ENCODE peak calls at places on chromosomes 2 and 18, in eight cellular contexts. One of them, this sample, is unnamed.

GRCh38 chr2:166573393-166573792 is 79.3 kb upstream of the SCN7A start:
- DNase-seq in foreskin fibroblast: peak
- DNase-seq in kidney epithelial cell: peak
- DNase-seq in mammary epithelial cell: no peak
- DNase-seq in MM.1S: no peak
- DNase-seq in bronchial epithelial cell: peak
- DNase-seq in choroid plexus epithelial cell: peak
- DNase-seq in left ventricle myocardium inferior: no peak
- DNase-seq in this sample: no peak

GRCh38 chr2:128775401-128776285 is 457.0 kb upstream of the HS6ST1 start:
- DNase-seq in foreskin fibroblast: no peak
- DNase-seq in kidney epithelial cell: no peak
- DNase-seq in mammary epithelial cell: no peak
- DNase-seq in MM.1S: no peak
- DNase-seq in bronchial epithelial cell: no peak
- DNase-seq in choroid plexus epithelial cell: no peak
- DNase-seq in left ventricle myocardium inferior: no peak
- DNase-seq in this sample: no peak

GRCh38 chr18:4230450-4231168 is 224.5 kb downstream of the DLGAP1 start:
- DNase-seq in foreskin fibroblast: no peak
- DNase-seq in kidney epithelial cell: no peak
- DNase-seq in mammary epithelial cell: no peak
- DNase-seq in MM.1S: peak
- DNase-seq in bronchial epithelial cell: no peak
- DNase-seq in choroid plexus epithelial cell: no peak
- DNase-seq in left ventricle myocardium inferior: no peak
- DNase-seq in this sample: no peak

GRCh38 chr18:48920408-48921038 is 30.2 kb downstream of the SMAD7 start:
- DNase-seq in foreskin fibroblast: no peak
- DNase-seq in kidney epithelial cell: no peak
- DNase-seq in mammary epithelial cell: no peak
- DNase-seq in MM.1S: no peak
- DNase-seq in bronchial epithelial cell: no peak
- DNase-seq in choroid plexus epithelial cell: no peak
- DNase-seq in left ventricle myocardium inferior: no peak
- DNase-seq in this sample: no peak

GRCh38 chr2:27855476-27855875 is 34.7 kb downstream of the RBKS start:
- DNase-seq in foreskin fibroblast: peak
- DNase-seq in kidney epithelial cell: peak
- DNase-seq in mammary epithelial cell: peak
- DNase-seq in MM.1S: no peak
- DNase-seq in bronchial epithelial cell: peak
- DNase-seq in choroid plexus epithelial cell: peak
- DNase-seq in left ventricle myocardium inferior: no peak
- DNase-seq in this sample: no peak

GRCh38 chr2:88896971-88897370 is 205.5 kb downstream of the RPIA start:
- DNase-seq in foreskin fibroblast: no peak
- DNase-seq in kidney epithelial cell: no peak
- DNase-seq in mammary epithelial cell: no peak
- DNase-seq in MM.1S: no peak
- DNase-seq in bronchial epithelial cell: no peak
- DNase-seq in choroid plexus epithelial cell: no peak
- DNase-seq in left ventricle myocardium inferior: no peak
- DNase-seq in this sample: no peak

GRCh38 chr18:8704361-8705279 is 736 bp upstream of the MTCL1 start:
- DNase-seq in foreskin fibroblast: peak
- DNase-seq in kidney epithelial cell: no peak
- DNase-seq in mammary epithelial cell: peak
- DNase-seq in MM.1S: peak
- DNase-seq in bronchial epithelial cell: peak
- DNase-seq in choroid plexus epithelial cell: peak
- DNase-seq in left ventricle myocardium inferior: peak
- DNase-seq in this sample: peak

GRCh38 chr2:224611938-224612337 is 26.8 kb upstream of the CUL3 start:
- DNase-seq in foreskin fibroblast: no peak
- DNase-seq in kidney epithelial cell: no peak
- DNase-seq in mammary epithelial cell: no peak
- DNase-seq in MM.1S: no peak
- DNase-seq in bronchial epithelial cell: no peak
- DNase-seq in choroid plexus epithelial cell: no peak
- DNase-seq in left ventricle myocardium inferior: no peak
- DNase-seq in this sample: no peak

GRCh38 chr2:96391828-96392200 is 56.2 kb downstream of the NCAPH start:
- DNase-seq in foreskin fibroblast: no peak
- DNase-seq in kidney epithelial cell: no peak
- DNase-seq in mammary epithelial cell: no peak
- DNase-seq in MM.1S: no peak
- DNase-seq in bronchial epithelial cell: no peak
- DNase-seq in choroid plexus epithelial cell: no peak
- DNase-seq in left ventricle myocardium inferior: no peak
- DNase-seq in this sample: no peak

GRCh38 chr2:198930170-198930569 is 527.6 kb downstream of the SATB2 start:
- DNase-seq in foreskin fibroblast: peak
- DNase-seq in kidney epithelial cell: no peak
- DNase-seq in mammary epithelial cell: no peak
- DNase-seq in MM.1S: peak
- DNase-seq in bronchial epithelial cell: no peak
- DNase-seq in choroid plexus epithelial cell: no peak
- DNase-seq in left ventricle myocardium inferior: no peak
- DNase-seq in this sample: no peak

GRCh38 chr2:63975437-63976124 is 43.6 kb downstream of the VPS54 start:
- DNase-seq in foreskin fibroblast: no peak
- DNase-seq in kidney epithelial cell: no peak
- DNase-seq in mammary epithelial cell: peak
- DNase-seq in MM.1S: no peak
- DNase-seq in bronchial epithelial cell: peak
- DNase-seq in choroid plexus epithelial cell: no peak
- DNase-seq in left ventricle myocardium inferior: no peak
- DNase-seq in this sample: no peak

GRCh38 chr2:84776011-84776410 is 104.9 kb downstream of the TRABD2A start:
- DNase-seq in foreskin fibroblast: peak
- DNase-seq in kidney epithelial cell: no peak
- DNase-seq in mammary epithelial cell: peak
- DNase-seq in MM.1S: no peak
- DNase-seq in bronchial epithelial cell: peak
- DNase-seq in choroid plexus epithelial cell: no peak
- DNase-seq in left ventricle myocardium inferior: no peak
- DNase-seq in this sample: no peak

GRCh38 chr2:188324067-188324466 is 32.4 kb downstream of the GULP1 start:
- DNase-seq in foreskin fibroblast: peak
- DNase-seq in kidney epithelial cell: no peak
- DNase-seq in mammary epithelial cell: no peak
- DNase-seq in MM.1S: no peak
- DNase-seq in bronchial epithelial cell: no peak
- DNase-seq in choroid plexus epithelial cell: no peak
- DNase-seq in left ventricle myocardium inferior: no peak
- DNase-seq in this sample: no peak

GRCh38 chr2:143807677-143808076 is 678.5 kb downstream of the ARHGAP15 start:
- DNase-seq in foreskin fibroblast: peak
- DNase-seq in kidney epithelial cell: no peak
- DNase-seq in mammary epithelial cell: no peak
- DNase-seq in MM.1S: no peak
- DNase-seq in bronchial epithelial cell: no peak
- DNase-seq in choroid plexus epithelial cell: peak
- DNase-seq in left ventricle myocardium inferior: peak
- DNase-seq in this sample: no peak

GRCh38 chr2:48515588-48515987 is 14.4 kb upstream of the STON1 start:
- DNase-seq in foreskin fibroblast: no peak
- DNase-seq in kidney epithelial cell: no peak
- DNase-seq in mammary epithelial cell: no peak
- DNase-seq in MM.1S: no peak
- DNase-seq in bronchial epithelial cell: no peak
- DNase-seq in choroid plexus epithelial cell: no peak
- DNase-seq in left ventricle myocardium inferior: no peak
- DNase-seq in this sample: no peak

GRCh38 chr2:121897335-121897970 is 142.0 kb downstream of the TSN start:
- DNase-seq in foreskin fibroblast: peak
- DNase-seq in kidney epithelial cell: no peak
- DNase-seq in mammary epithelial cell: peak
- DNase-seq in MM.1S: peak
- DNase-seq in bronchial epithelial cell: peak
- DNase-seq in choroid plexus epithelial cell: peak
- DNase-seq in left ventricle myocardium inferior: no peak
- DNase-seq in this sample: peak

GRCh38 chr18:75211002-75211621 is 515 bp downstream of the TSHZ1 start:
- DNase-seq in foreskin fibroblast: peak
- DNase-seq in kidney epithelial cell: no peak
- DNase-seq in mammary epithelial cell: peak
- DNase-seq in MM.1S: peak
- DNase-seq in bronchial epithelial cell: no peak
- DNase-seq in choroid plexus epithelial cell: peak
- DNase-seq in left ventricle myocardium inferior: no peak
- DNase-seq in this sample: no peak

GRCh38 chr2:30208453-30208852 is 22.9 kb upstream of the LBH start:
- DNase-seq in foreskin fibroblast: peak
- DNase-seq in kidney epithelial cell: no peak
- DNase-seq in mammary epithelial cell: peak
- DNase-seq in MM.1S: peak
- DNase-seq in bronchial epithelial cell: peak
- DNase-seq in choroid plexus epithelial cell: peak
- DNase-seq in left ventricle myocardium inferior: peak
- DNase-seq in this sample: peak

GRCh38 chr2:13193900-13194299 is 477.2 kb downstream of the TRIB2 start:
- DNase-seq in foreskin fibroblast: peak
- DNase-seq in kidney epithelial cell: peak
- DNase-seq in mammary epithelial cell: peak
- DNase-seq in MM.1S: peak
- DNase-seq in bronchial epithelial cell: peak
- DNase-seq in choroid plexus epithelial cell: peak
- DNase-seq in left ventricle myocardium inferior: no peak
- DNase-seq in this sample: peak

GRCh38 chr2:84676295-84676694 is 160.0 kb downstream of the DNAH6 start:
- DNase-seq in foreskin fibroblast: peak
- DNase-seq in kidney epithelial cell: no peak
- DNase-seq in mammary epithelial cell: peak
- DNase-seq in MM.1S: no peak
- DNase-seq in bronchial epithelial cell: no peak
- DNase-seq in choroid plexus epithelial cell: no peak
- DNase-seq in left ventricle myocardium inferior: no peak
- DNase-seq in this sample: no peak

GRCh38 chr18:35559867-35560266 is 21.7 kb upstream of the GALNT1 start:
- DNase-seq in foreskin fibroblast: no peak
- DNase-seq in kidney epithelial cell: no peak
- DNase-seq in mammary epithelial cell: no peak
- DNase-seq in MM.1S: no peak
- DNase-seq in bronchial epithelial cell: peak
- DNase-seq in choroid plexus epithelial cell: no peak
- DNase-seq in left ventricle myocardium inferior: no peak
- DNase-seq in this sample: no peak

GRCh38 chr2:112661656-112662305 is 16.0 kb downstream of the SLC20A1 start:
- DNase-seq in foreskin fibroblast: no peak
- DNase-seq in kidney epithelial cell: no peak
- DNase-seq in mammary epithelial cell: no peak
- DNase-seq in MM.1S: no peak
- DNase-seq in bronchial epithelial cell: peak
- DNase-seq in choroid plexus epithelial cell: peak
- DNase-seq in left ventricle myocardium inferior: no peak
- DNase-seq in this sample: peak
- H3K4me3 ChIP-seq in foreskin fibroblast: no peak
- H3K4me3 ChIP-seq in kidney epithelial cell: no peak
- H3K4me3 ChIP-seq in mammary epithelial cell: no peak
- H3K4me3 ChIP-seq in MM.1S: no peak
- H3K4me3 ChIP-seq in bronchial epithelial cell: no peak
- H3K4me3 ChIP-seq in choroid plexus epithelial cell: no peak
- H3K4me3 ChIP-seq in left ventricle myocardium inferior: no peak
- H3K4me3 ChIP-seq in this sample: no peak

DNA sequence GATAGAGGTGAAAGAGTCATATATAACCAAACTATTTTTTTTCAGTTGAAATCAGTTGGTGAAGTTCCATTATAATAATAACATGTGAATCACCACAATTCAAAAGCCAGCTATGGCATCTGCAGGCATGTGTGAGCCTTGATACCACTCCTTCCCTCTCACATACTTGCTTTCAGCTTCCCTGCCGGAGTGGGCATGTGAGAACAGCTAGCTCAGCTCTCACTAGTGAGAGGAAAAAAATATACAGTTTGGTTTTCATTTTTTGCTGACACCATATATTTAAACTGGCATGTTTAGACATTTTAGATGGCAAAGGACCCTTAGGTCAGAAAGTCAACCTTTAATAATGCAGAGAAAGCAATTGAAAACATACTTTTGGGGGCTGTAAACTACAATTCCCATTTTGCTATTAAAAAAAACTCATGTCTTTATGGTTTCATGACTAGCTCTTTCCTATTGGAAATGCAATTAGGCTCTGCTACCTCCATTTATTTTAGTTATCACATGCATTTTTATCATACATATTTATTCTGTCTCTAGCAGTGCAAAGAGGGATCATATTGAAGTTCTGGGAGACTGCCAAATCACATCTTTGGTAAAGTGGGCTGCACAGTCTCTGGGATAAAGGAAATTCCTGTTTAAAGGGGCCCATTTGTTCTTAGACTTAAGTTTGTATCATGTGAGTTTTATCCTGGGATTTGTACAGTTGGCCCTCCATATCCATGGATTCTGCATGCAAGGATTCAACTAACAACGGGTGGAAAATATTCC is 33.2 kb upstream of the SLC40A1 start:
- DNase-seq in foreskin fibroblast: peak
- DNase-seq in kidney epithelial cell: no peak
- DNase-seq in mammary epithelial cell: peak
- DNase-seq in MM.1S: peak
- DNase-seq in bronchial epithelial cell: peak
- DNase-seq in choroid plexus epithelial cell: peak
- DNase-seq in left ventricle myocardium inferior: no peak
- DNase-seq in this sample: no peak
- H3K4me3 ChIP-seq in foreskin fibroblast: no peak
- H3K4me3 ChIP-seq in kidney epithelial cell: no peak
- H3K4me3 ChIP-seq in mammary epithelial cell: no peak
- H3K4me3 ChIP-seq in MM.1S: no peak
- H3K4me3 ChIP-seq in bronchial epithelial cell: no peak
- H3K4me3 ChIP-seq in choroid plexus epithelial cell: peak
- H3K4me3 ChIP-seq in left ventricle myocardium inferior: peak
- H3K4me3 ChIP-seq in this sample: no peak

DNA sequence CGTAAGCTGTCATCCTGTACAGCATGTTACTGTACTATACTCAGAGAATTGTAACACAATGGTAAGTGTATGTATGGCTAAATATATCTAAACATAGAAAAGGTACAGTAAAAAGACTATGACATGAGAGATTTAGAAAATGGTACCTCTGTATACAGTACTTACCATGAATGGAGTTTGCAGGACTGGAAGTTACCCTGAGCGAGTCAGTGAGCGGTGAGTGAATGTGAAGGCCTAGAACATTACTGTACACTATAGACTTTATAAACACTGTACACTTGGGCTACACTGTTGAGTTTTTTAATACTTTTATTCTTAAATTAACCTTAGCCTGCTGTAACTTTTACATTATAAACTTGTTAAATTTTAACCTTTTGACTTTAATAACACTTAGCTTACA is 1.5 kb downstream of the DDX18 start:
- DNase-seq in foreskin fibroblast: no peak
- DNase-seq in kidney epithelial cell: no peak
- DNase-seq in mammary epithelial cell: no peak
- DNase-seq in MM.1S: no peak
- DNase-seq in bronchial epithelial cell: no peak
- DNase-seq in choroid plexus epithelial cell: no peak
- DNase-seq in left ventricle myocardium inferior: no peak
- DNase-seq in this sample: no peak
- H3K4me3 ChIP-seq in foreskin fibroblast: peak
- H3K4me3 ChIP-seq in kidney epithelial cell: no peak
- H3K4me3 ChIP-seq in mammary epithelial cell: peak
- H3K4me3 ChIP-seq in MM.1S: peak
- H3K4me3 ChIP-seq in bronchial epithelial cell: no peak
- H3K4me3 ChIP-seq in choroid plexus epithelial cell: no peak
- H3K4me3 ChIP-seq in left ventricle myocardium inferior: peak
- H3K4me3 ChIP-seq in this sample: peak

GRCh38 chr2:118224144-118224887 is 136.0 kb downstream of the INSIG2 start:
- DNase-seq in foreskin fibroblast: peak
- DNase-seq in kidney epithelial cell: no peak
- DNase-seq in mammary epithelial cell: no peak
- DNase-seq in MM.1S: peak
- DNase-seq in bronchial epithelial cell: no peak
- DNase-seq in choroid plexus epithelial cell: no peak
- DNase-seq in left ventricle myocardium inferior: peak
- DNase-seq in this sample: no peak
- H3K4me3 ChIP-seq in foreskin fibroblast: peak
- H3K4me3 ChIP-seq in kidney epithelial cell: peak
- H3K4me3 ChIP-seq in mammary epithelial cell: peak
- H3K4me3 ChIP-seq in MM.1S: peak
- H3K4me3 ChIP-seq in bronchial epithelial cell: peak
- H3K4me3 ChIP-seq in choroid plexus epithelial cell: peak
- H3K4me3 ChIP-seq in left ventricle myocardium inferior: peak
- H3K4me3 ChIP-seq in this sample: no peak

This sample was measured in LNCaP clone FGC.